ENCODE peak calls at places on chromosomes 13 and 19, in nine cellular contexts. H is T-helper 1 cell; P is T-cell; V is anterior cingulate cortex; K is HT1080; W is stimulated activated CD8-positive, alpha-beta memory T cell treated with anti-CD3 and anti-CD28 coated beads, Interleukin-2, amount 100 ng/mL, for 1 hour; M is HFFc6; N is glutamatergic neuron; Y is SJCRH30. Z is an unnamed sample.

GRCh38 chr19:32869369-32870153 is at the start of gene SLC7A9:
- DNase-seq in H (no peak), P (no peak), V (no peak), K (no peak), W (no peak), M (no peak), N (no peak), Y (no peak), Z (no peak)

GRCh38 chr13:97491452-97491851 is 57.5 kb downstream of the RAP2A start:
- DNase-seq in H (no peak), P (no peak), V (no peak), K (no peak), W (no peak), M (no peak), N (no peak), Y (no peak), Z (no peak)

GRCh38 chr19:49106648-49107135 is 7.5 kb upstream of the LIN7B start:
- DNase-seq in H (peak; percentile 50), P (peak; percentile 69), V (no peak), K (peak; percentile 39), W (peak; percentile 47), M (peak; percentile 33), N (peak; percentile 84), Y (no peak), Z (peak; percentile 47)

GRCh38 chr19:33675501-33676124 is 53.9 kb downstream of the CHST8 start:
- DNase-seq in H (no peak), P (no peak), V (no peak), K (no peak), W (no peak), M (no peak), N (no peak), Y (no peak), Z (no peak)

GRCh38 chr19:19410553-19411550 is 5.4 kb downstream of the GATAD2A start:
- DNase-seq in H (peak; percentile 54), P (no peak), V (no peak), K (no peak), W (no peak), M (no peak), N (no peak), Y (no peak), Z (no peak)

GRCh38 chr13:37475966-37476365 is 122.6 kb downstream of the POSTN start:
- DNase-seq in H (no peak), P (no peak), V (no peak), K (no peak), W (no peak), M (peak; percentile 83), N (no peak), Y (no peak), Z (no peak)

GRCh38 chr19:17205237-17206140 is 9.7 kb upstream of the USE1 start:
- DNase-seq in H (peak; percentile 59), P (peak; percentile 69), V (no peak), K (peak; percentile 41), W (peak; percentile 43), M (peak; percentile 49), N (peak; percentile 63), Y (peak; percentile 29), Z (peak; percentile 38)

GRCh38 chr19:4916292-4917082 is 7.2 kb downstream of the UHRF1 start:
- DNase-seq in H (peak; percentile 46), P (peak; percentile 42), V (no peak), K (no peak), W (no peak), M (no peak), N (no peak), Y (no peak), Z (no peak)

GRCh38 chr19:1864480-1865171 is 1.2 kb upstream of the KLF16 start:
- DNase-seq in H (peak; percentile 68), P (peak; percentile 32), V (peak; percentile 36), K (peak; percentile 69), W (no peak), M (peak; percentile 40), N (peak; percentile 90), Y (peak; percentile 82), Z (no peak)

GRCh38 chr19:49857061-49857833 is 6.3 kb downstream of the PTOV1 start:
- DNase-seq in H (no peak), P (no peak), V (no peak), K (no peak), W (no peak), M (no peak), N (no peak), Y (no peak), Z (no peak)

GRCh38 chr13:25738342-25738771 is 313.5 kb downstream of the SHISA2 start:
- DNase-seq in H (no peak), P (no peak), V (no peak), K (peak; percentile 92), W (no peak), M (no peak), N (no peak), Y (peak; percentile 68), Z (no peak)

GRCh38 chr19:43620061-43621001 is 902 bp upstream of the ZNF428 start:
- DNase-seq in H (no peak), P (peak; percentile 79), V (no peak), K (no peak), W (peak; percentile 77), M (no peak), N (peak; percentile 95), Y (no peak), Z (peak; percentile 74)

GRCh38 chr19:15464394-15465385 is at the start of gene RASAL3:
- DNase-seq in H (peak; percentile 81), P (peak; percentile 40), V (no peak), K (no peak), W (peak; percentile 58), M (no peak), N (no peak), Y (no peak), Z (peak; percentile 39)

GRCh38 chr19:45597425-45598111 is 4.4 kb downstream of the GPR4 start:
- DNase-seq in H (no peak), P (no peak), V (no peak), K (no peak), W (no peak), M (no peak), N (no peak), Y (no peak), Z (no peak)

GRCh38 chr19:23817519-23817918 is 58.8 kb upstream of the ZNF681 start:
- DNase-seq in H (peak; percentile 8), P (peak; percentile 48), V (no peak), K (peak; percentile 21), W (no peak), M (peak; percentile 4), N (peak; percentile 53), Y (peak; percentile 19), Z (peak; percentile 30)

GRCh38 chr19:35107541-35107939 is 8.1 kb upstream of the FXYD3 start:
- DNase-seq in H (no peak), P (no peak), V (peak; percentile 62), K (peak; percentile 64), W (no peak), M (no peak), N (no peak), Y (peak; percentile 33), Z (no peak)

GRCh38 chr19:54612428-54612827 is 17.9 kb upstream of the LILRB1 start:
- DNase-seq in H (no peak), P (no peak), V (no peak), K (no peak), W (no peak), M (no peak), N (no peak), Y (no peak), Z (no peak)

GRCh38 chr13:70623260-70623659 is 515.0 kb upstream of the KLHL1 start:
- DNase-seq in H (no peak), P (no peak), V (no peak), K (no peak), W (no peak), M (no peak), N (no peak), Y (no peak), Z (no peak)

GRCh38 chr19:9914001-9914314 is 22.4 kb downstream of the OLFM2 start:
- DNase-seq in H (no peak), P (no peak), V (no peak), K (no peak), W (no peak), M (no peak), N (no peak), Y (no peak), Z (no peak)

GRCh38 chr19:18898081-18898532 is 2.1 kb upstream of the CERS1 start:
- DNase-seq in H (no peak), P (no peak), V (no peak), K (no peak), W (no peak), M (no peak), N (no peak), Y (peak; percentile 37), Z (no peak)

GRCh38 chr19:2944775-2945574 is at the start of gene ZNF77:
- DNase-seq in H (peak; percentile 98), P (peak; percentile 99), V (peak; percentile 96), K (peak; percentile 30), W (peak; percentile 99), M (peak; percentile 98), N (peak; percentile 97), Y (peak; percentile 99), Z (peak; percentile 99)

GRCh38 chr19:3357362-3357730 is 9.0 kb upstream of the NFIC start:
- DNase-seq in H (no peak), P (no peak), V (no peak), K (no peak), W (no peak), M (no peak), N (no peak), Y (no peak), Z (no peak)

GRCh38 chr19:39832341-39833083 is 1.4 kb downstream of the DYRK1B start:
- DNase-seq in H (no peak), P (no peak), V (no peak), K (no peak), W (no peak), M (no peak), N (no peak), Y (peak; percentile 75), Z (no peak)

GRCh38 chr13:94710881-94711560 is 1.3 kb downstream of the SOX21 start:
- DNase-seq in H (peak; percentile 23), P (no peak), V (no peak), K (no peak), W (no peak), M (no peak), N (peak; percentile 50), Y (no peak), Z (no peak)

GRCh38 chr13:106533940-106534843 is 1.3 kb downstream of the EFNB2 start:
- DNase-seq in H (peak; percentile 4), P (peak; percentile 15), V (peak; percentile 10), K (peak; percentile 47), W (no peak), M (peak; percentile 28), N (peak; percentile 53), Y (peak; percentile 63), Z (no peak)

GRCh38 chr19:485583-486236 is 10.6 kb upstream of the MADCAM1 start:
- DNase-seq in H (no peak), P (no peak), V (peak; percentile 87), K (no peak), W (no peak), M (no peak), N (peak; percentile 78), Y (peak; percentile 58), Z (no peak)

GRCh38 chr13:111973186-111974064 is 93.5 kb upstream of the SOX1 start:
- DNase-seq in H (no peak), P (no peak), V (no peak), K (no peak), W (no peak), M (no peak), N (peak; percentile 50), Y (no peak), Z (no peak)

GRCh38 chr13:60755380-60756163 is 358.6 kb downstream of the TDRD3 start:
- DNase-seq in H (no peak), P (no peak), V (no peak), K (no peak), W (no peak), M (no peak), N (no peak), Y (no peak), Z (no peak)

Z was measured in T follicular helper cell.